ENCODE peak calls at places on chromosomes 1 and 21, in four cellular contexts. One of them, this sample, is unnamed.

GRCh38 chr1:147494998-147495580 is 46.2 kb upstream of the BCL9 start:
- DNase-seq in activated CD4-positive, alpha-beta T cell treated with anti-CD3 and anti-CD28 coated beads, Interleukin-2, amount 10 ng/mL, durations not matched to agents 7 days and 5 days: peak
- DNase-seq in brain microvascular endothelial cell: peak
- DNase-seq in fibroblast of the conjunctiva: peak
- DNase-seq in this sample: no peak

GRCh38 chr1:154951901-154952657 is 3.8 kb downstream of the PBXIP1 start:
- DNase-seq in activated CD4-positive, alpha-beta T cell treated with anti-CD3 and anti-CD28 coated beads, Interleukin-2, amount 10 ng/mL, durations not matched to agents 7 days and 5 days: peak
- DNase-seq in fibroblast of the conjunctiva: no peak
- DNase-seq in brain microvascular endothelial cell: no peak
- DNase-seq in this sample: peak

GRCh38 chr1:85449356-85449755 is 15.6 kb downstream of the DDAH1 start:
- DNase-seq in activated CD4-positive, alpha-beta T cell treated with anti-CD3 and anti-CD28 coated beads, Interleukin-2, amount 10 ng/mL, durations not matched to agents 7 days and 5 days: no peak
- DNase-seq in fibroblast of the conjunctiva: no peak
- DNase-seq in brain microvascular endothelial cell: no peak
- DNase-seq in this sample: no peak

GRCh38 chr1:2602866-2603520 is 16.4 kb downstream of the PRXL2B start:
- DNase-seq in fibroblast of the conjunctiva: no peak
- DNase-seq in brain microvascular endothelial cell: no peak
- DNase-seq in activated CD4-positive, alpha-beta T cell treated with anti-CD3 and anti-CD28 coated beads, Interleukin-2, amount 10 ng/mL, durations not matched to agents 7 days and 5 days: no peak
- DNase-seq in this sample: peak

GRCh38 chr1:109757936-109758786 is 5.6 kb downstream of the EPS8L3 start:
- DNase-seq in fibroblast of the conjunctiva: no peak
- DNase-seq in activated CD4-positive, alpha-beta T cell treated with anti-CD3 and anti-CD28 coated beads, Interleukin-2, amount 10 ng/mL, durations not matched to agents 7 days and 5 days: no peak
- DNase-seq in brain microvascular endothelial cell: no peak
- DNase-seq in this sample: peak

GRCh38 chr1:113981962-113982931 is 3.0 kb downstream of the OLFML3 start:
- DNase-seq in brain microvascular endothelial cell: peak
- DNase-seq in fibroblast of the conjunctiva: peak
- DNase-seq in activated CD4-positive, alpha-beta T cell treated with anti-CD3 and anti-CD28 coated beads, Interleukin-2, amount 10 ng/mL, durations not matched to agents 7 days and 5 days: no peak
- DNase-seq in this sample: peak

GRCh38 chr1:40944841-40945430 is 34.6 kb upstream of the CTPS1 start:
- DNase-seq in brain microvascular endothelial cell: no peak
- DNase-seq in fibroblast of the conjunctiva: no peak
- DNase-seq in activated CD4-positive, alpha-beta T cell treated with anti-CD3 and anti-CD28 coated beads, Interleukin-2, amount 10 ng/mL, durations not matched to agents 7 days and 5 days: no peak
- DNase-seq in this sample: no peak

GRCh38 chr1:113388621-113389355 is 1.5 kb upstream of the MAGI3 start:
- DNase-seq in activated CD4-positive, alpha-beta T cell treated with anti-CD3 and anti-CD28 coated beads, Interleukin-2, amount 10 ng/mL, durations not matched to agents 7 days and 5 days: peak
- DNase-seq in fibroblast of the conjunctiva: no peak
- DNase-seq in brain microvascular endothelial cell: no peak
- DNase-seq in this sample: peak

GRCh38 chr1:247456914-247457638 is 828 bp downstream of the OR2B11 start:
- DNase-seq in activated CD4-positive, alpha-beta T cell treated with anti-CD3 and anti-CD28 coated beads, Interleukin-2, amount 10 ng/mL, durations not matched to agents 7 days and 5 days: no peak
- DNase-seq in brain microvascular endothelial cell: no peak
- DNase-seq in fibroblast of the conjunctiva: no peak
- DNase-seq in this sample: no peak

GRCh38 chr1:215005078-215005477 is 77.5 kb upstream of the KCNK2 start:
- DNase-seq in fibroblast of the conjunctiva: no peak
- DNase-seq in activated CD4-positive, alpha-beta T cell treated with anti-CD3 and anti-CD28 coated beads, Interleukin-2, amount 10 ng/mL, durations not matched to agents 7 days and 5 days: no peak
- DNase-seq in brain microvascular endothelial cell: no peak
- DNase-seq in this sample: no peak

GRCh38 chr1:36224537-36225297 is 474 bp downstream of the THRAP3 start:
- DNase-seq in fibroblast of the conjunctiva: peak
- DNase-seq in brain microvascular endothelial cell: peak
- DNase-seq in activated CD4-positive, alpha-beta T cell treated with anti-CD3 and anti-CD28 coated beads, Interleukin-2, amount 10 ng/mL, durations not matched to agents 7 days and 5 days: no peak
- DNase-seq in this sample: peak

GRCh38 chr1:39115271-39116110 is 89.0 kb upstream of the MACF1 start:
- DNase-seq in brain microvascular endothelial cell: peak
- DNase-seq in fibroblast of the conjunctiva: no peak
- DNase-seq in activated CD4-positive, alpha-beta T cell treated with anti-CD3 and anti-CD28 coated beads, Interleukin-2, amount 10 ng/mL, durations not matched to agents 7 days and 5 days: no peak
- DNase-seq in this sample: peak

GRCh38 chr21:31173881-31174555 is 135.7 kb upstream of the KRTAP19-8 start:
- DNase-seq in activated CD4-positive, alpha-beta T cell treated with anti-CD3 and anti-CD28 coated beads, Interleukin-2, amount 10 ng/mL, durations not matched to agents 7 days and 5 days: peak
- DNase-seq in brain microvascular endothelial cell: no peak
- DNase-seq in fibroblast of the conjunctiva: no peak
- DNase-seq in this sample: no peak

GRCh38 chr1:154774175-154774855 is 95.8 kb downstream of the KCNN3 start:
- DNase-seq in activated CD4-positive, alpha-beta T cell treated with anti-CD3 and anti-CD28 coated beads, Interleukin-2, amount 10 ng/mL, durations not matched to agents 7 days and 5 days: no peak
- DNase-seq in brain microvascular endothelial cell: no peak
- DNase-seq in fibroblast of the conjunctiva: no peak
- DNase-seq in this sample: no peak

GRCh38 chr1:77313491-77313890 is 31.7 kb downstream of the AK5 start:
- DNase-seq in activated CD4-positive, alpha-beta T cell treated with anti-CD3 and anti-CD28 coated beads, Interleukin-2, amount 10 ng/mL, durations not matched to agents 7 days and 5 days: peak
- DNase-seq in fibroblast of the conjunctiva: no peak
- DNase-seq in brain microvascular endothelial cell: no peak
- DNase-seq in this sample: peak